ENCODE peak calls at places on chromosome 15, in four cellular contexts. F is A549, X is K562, H is HepG2. P is an unnamed sample.

GRCh38 chr15:98154863-98155262 is 194.4 kb downstream of the ARRDC4 start:
- DNase-seq in F (no peak), X (no peak), H (no peak), P (no peak)

GRCh38 chr15:39581501-39582285 is 814 bp downstream of the THBS1 start:
- DNase-seq in F (peak), X (peak), H (peak), P (peak)

GRCh38 chr15:70319466-70319865 is 221.7 kb upstream of the TLE3 start:
- DNase-seq in F (no peak), X (no peak), H (no peak), P (no peak)

GRCh38 chr15:72319360-72319984 is 485 bp downstream of the CELF6 start:
- DNase-seq in F (peak), X (peak), H (no peak), P (peak)

GRCh38 chr15:40787991-40788390 is 18.2 kb downstream of the C15orf62 start:
- DNase-seq in F (no peak), X (no peak), H (no peak), P (no peak)

GRCh38 chr15:85116925-85117646 is 135.4 kb downstream of the PDE8A start:
- DNase-seq in F (no peak), X (no peak), H (no peak), P (peak)

GRCh38 chr15:33985751-33986150 is 17.5 kb downstream of the CHRM5 start:
- DNase-seq in F (no peak), X (no peak), H (no peak), P (no peak)

GRCh38 chr15:98057453-98057852 is 97.0 kb downstream of the ARRDC4 start:
- DNase-seq in F (no peak), X (no peak), H (no peak), P (no peak)

GRCh38 chr15:77140220-77140619 is 69.3 kb upstream of the TSPAN3 start:
- DNase-seq in F (no peak), X (no peak), H (no peak), P (no peak)

GRCh38 chr15:62124176-62124952 is 40.7 kb downstream of the C2CD4B start:
- DNase-seq in F (no peak), X (no peak), H (peak), P (peak)

GRCh38 chr15:71195242-71195641 is 80.0 kb downstream of the THSD4 start:
- DNase-seq in F (peak), X (peak), H (no peak), P (no peak)

GRCh38 chr15:98981851-98982722 is 25.5 kb downstream of the PGPEP1L start:
- DNase-seq in F (no peak), X (no peak), H (no peak), P (no peak)

GRCh38 chr15:34810455-34811146 is 15.3 kb upstream of the ACTC1 start:
- DNase-seq in F (peak), X (peak), H (no peak), P (peak)

DNA sequence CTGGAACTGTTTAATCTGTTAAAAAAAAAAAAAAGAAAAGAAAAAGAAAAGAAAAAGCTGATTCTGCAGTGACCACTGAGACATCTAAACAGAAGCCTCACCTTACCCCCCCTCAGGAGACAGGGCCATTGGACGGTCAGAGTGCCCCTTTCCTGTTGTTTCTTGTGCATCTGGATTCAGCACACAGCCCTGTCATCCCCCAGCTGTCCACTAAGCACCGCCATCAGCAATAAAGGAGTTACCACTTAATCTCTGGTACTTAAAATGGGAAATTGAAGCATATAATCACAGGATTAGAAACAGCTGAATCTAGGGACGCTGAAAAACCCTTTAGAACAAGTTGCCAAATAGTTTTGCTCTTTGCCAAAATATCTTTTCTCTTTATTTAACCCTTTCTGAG is 62.5 kb downstream of the TRIM69 start:
- DNase-seq in F (peak), X (peak), H (peak), P (peak)
- TF ChIP-seq CTCF in F (no peak), X (peak), H (peak), P (peak)

GRCh38 chr15:22868928-22869327 is 30.5 kb downstream of the NIPA2 start:
- DNase-seq in F (no peak), X (no peak), H (no peak), P (no peak)
- TF ChIP-seq JUN in F (peak), X (no peak), H (no peak), P (no peak)

GRCh38 chr15:101060576-101061551 is 141.7 kb downstream of the LRRK1 start:
- DNase-seq in F (no peak), X (no peak), H (no peak), P (no peak)

GRCh38 chr15:101057841-101058407 is 138.8 kb downstream of the LRRK1 start:
- DNase-seq in F (no peak), X (no peak), H (no peak), P (no peak)

GRCh38 chr15:101062063-101062462 is 142.9 kb downstream of the LRRK1 start:
- DNase-seq in F (no peak), X (no peak), H (no peak), P (no peak)

GRCh38 chr15:101058735-101059134 is 139.6 kb downstream of the LRRK1 start:
- DNase-seq in F (no peak), X (no peak), H (no peak), P (no peak)

DNA sequence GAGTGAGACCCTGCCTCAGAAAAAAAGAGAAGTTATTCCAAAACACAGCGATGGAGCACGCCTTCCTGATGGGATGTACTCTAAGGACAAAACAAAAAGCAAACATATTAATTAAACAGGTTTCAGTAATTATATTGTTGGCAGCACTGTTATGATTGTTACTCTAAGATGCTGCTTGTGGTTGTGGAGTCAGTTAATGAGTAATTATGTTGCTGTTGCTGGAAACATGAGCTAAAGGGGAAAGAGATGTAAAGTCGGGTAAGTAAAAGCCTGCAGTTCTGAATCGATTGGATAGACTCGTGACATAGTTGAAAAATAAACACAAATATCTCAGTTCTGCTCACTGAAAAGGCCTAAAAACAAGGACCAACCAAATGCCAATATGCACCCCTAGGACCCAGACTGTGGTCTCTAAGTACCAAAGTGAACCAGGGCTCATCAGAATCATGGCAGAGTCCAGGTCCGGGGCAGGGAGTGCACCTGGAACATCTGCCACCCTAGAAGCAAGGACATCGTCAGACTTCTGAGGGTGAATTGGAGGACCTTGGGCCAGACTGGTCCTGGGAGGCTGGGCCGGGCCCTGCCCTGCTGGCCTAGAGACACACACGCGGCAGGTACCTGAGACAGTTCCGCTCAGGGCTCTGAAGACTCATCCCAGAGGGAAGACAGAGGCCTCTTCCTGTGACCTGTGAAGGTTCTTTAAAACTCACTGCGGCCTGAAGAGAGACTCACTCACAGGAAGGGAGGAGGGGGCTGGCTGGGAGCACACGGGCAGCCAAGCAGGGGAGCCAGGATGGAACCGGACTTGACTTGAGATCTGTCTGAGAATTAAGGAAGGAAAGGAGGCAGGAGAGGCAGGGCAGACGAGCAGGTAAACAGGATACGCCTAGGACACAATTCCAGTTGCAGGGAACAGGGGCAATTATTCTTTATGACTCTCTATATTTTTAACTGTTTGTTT is 140.5 kb downstream of the LRRK1 start:
- DNase-seq in F (no peak), X (no peak), H (no peak), P (no peak)
- TF ChIP-seq MYC in F (no peak), X (no peak), H (no peak), P (no peak)

GRCh38 chr15:23857028-23857641 is 170.0 kb upstream of the NDN start:
- DNase-seq in F (peak), X (peak), H (peak), P (peak)
- TF ChIP-seq CTCF in F (peak), X (peak), H (peak), P (no peak)